ENCODE peak calls at places on chromosome 1, in ten cellular contexts. L is CD8-positive, alpha-beta memory T cell; C is HepG2; J is body of pancreas; N is CD8-positive, alpha-beta T cell; T is pancreas; D is cardiac muscle cell; X is stomach; F is mammary epithelial cell; I is tibial artery. M is an unnamed sample.
A peak's percentile ranks its signal among the peaks of the same experiment; 100 is the strongest.

GRCh38 chr1:59072017-59072947 is 224.6 kb upstream of the FGGY start:
- DNase-seq in L (no peak), C (no peak), J (no peak), N (no peak), T (no peak), D (peak; percentile 26), X (no peak), F (no peak), I (no peak), M (no peak)

GRCh38 chr1:68213843-68214242 is 18.5 kb downstream of the WLS start:
- DNase-seq in L (no peak), C (peak; percentile 3), J (peak; percentile 72), N (no peak), T (peak; percentile 54), D (peak; percentile 89), X (peak; percentile 55), F (peak; percentile 48), I (peak; percentile 83), M (peak; percentile 81)

GRCh38 chr1:203289281-203289981 is 15.9 kb upstream of the BTG2 start:
- DNase-seq in L (peak; percentile 84), C (no peak), J (no peak), N (peak; percentile 94), T (no peak), D (no peak), X (peak; percentile 56), F (no peak), I (no peak), M (no peak)

GRCh38 chr1:65422241-65423203 is 2.1 kb downstream of the LEPR start:
- DNase-seq in L (no peak), C (no peak), J (no peak), N (no peak), T (no peak), D (peak; percentile 45), X (no peak), F (peak; percentile 77), I (no peak), M (no peak)

GRCh38 chr1:3676581-3677410 is 24.5 kb downstream of the TP73 start:
- DNase-seq in L (no peak), C (no peak), J (no peak), N (peak; percentile 11), T (no peak), D (no peak), X (no peak), F (no peak), I (no peak), M (no peak)

GRCh38 chr1:31216016-31216415 is 23.7 kb downstream of the NKAIN1 start:
- DNase-seq in L (no peak), C (no peak), J (peak; percentile 60), N (no peak), T (peak; percentile 32), D (peak; percentile 77), X (peak; percentile 54), F (peak; percentile 7), I (no peak), M (no peak)

GRCh38 chr1:212749924-212750535 is 41.5 kb downstream of the NSL1 start:
- DNase-seq in L (no peak), C (peak; percentile 55), J (no peak), N (no peak), T (no peak), D (peak; percentile 87), X (no peak), F (peak; percentile 59), I (no peak), M (no peak)

GRCh38 chr1:5974631-5975030 is 17.6 kb downstream of the NPHP4 start:
- DNase-seq in L (no peak), C (no peak), J (no peak), N (no peak), T (no peak), D (no peak), X (no peak), F (no peak), I (no peak), M (no peak)

GRCh38 chr1:92958203-92958970 is 2.9 kb downstream of the DIPK1A start:
- DNase-seq in L (no peak), C (peak; percentile 62), J (no peak), N (no peak), T (no peak), D (no peak), X (no peak), F (no peak), I (no peak), M (no peak)

GRCh38 chr1:92961131-92961895 is at the start of gene DIPK1A:
- DNase-seq in L (peak; percentile 71), C (peak; percentile 50), J (peak; percentile 80), N (peak; percentile 84), T (peak; percentile 79), D (peak; percentile 86), X (peak; percentile 81), F (peak; percentile 68), I (peak; percentile 87), M (peak; percentile 63)

GRCh38 chr1:92965003-92965402 is 3.7 kb upstream of the DIPK1A start:
- DNase-seq in L (no peak), C (no peak), J (no peak), N (peak; percentile 71), T (no peak), D (no peak), X (no peak), F (no peak), I (no peak), M (no peak)

GRCh38 chr1:92960395-92961130 is 699 bp downstream of the DIPK1A start:
- DNase-seq in L (peak; percentile 42), C (peak; percentile 81), J (peak; percentile 70), N (peak; percentile 74), T (peak; percentile 73), D (peak; percentile 83), X (peak; percentile 68), F (peak; percentile 81), I (peak; percentile 84), M (peak; percentile 65)

DNA sequence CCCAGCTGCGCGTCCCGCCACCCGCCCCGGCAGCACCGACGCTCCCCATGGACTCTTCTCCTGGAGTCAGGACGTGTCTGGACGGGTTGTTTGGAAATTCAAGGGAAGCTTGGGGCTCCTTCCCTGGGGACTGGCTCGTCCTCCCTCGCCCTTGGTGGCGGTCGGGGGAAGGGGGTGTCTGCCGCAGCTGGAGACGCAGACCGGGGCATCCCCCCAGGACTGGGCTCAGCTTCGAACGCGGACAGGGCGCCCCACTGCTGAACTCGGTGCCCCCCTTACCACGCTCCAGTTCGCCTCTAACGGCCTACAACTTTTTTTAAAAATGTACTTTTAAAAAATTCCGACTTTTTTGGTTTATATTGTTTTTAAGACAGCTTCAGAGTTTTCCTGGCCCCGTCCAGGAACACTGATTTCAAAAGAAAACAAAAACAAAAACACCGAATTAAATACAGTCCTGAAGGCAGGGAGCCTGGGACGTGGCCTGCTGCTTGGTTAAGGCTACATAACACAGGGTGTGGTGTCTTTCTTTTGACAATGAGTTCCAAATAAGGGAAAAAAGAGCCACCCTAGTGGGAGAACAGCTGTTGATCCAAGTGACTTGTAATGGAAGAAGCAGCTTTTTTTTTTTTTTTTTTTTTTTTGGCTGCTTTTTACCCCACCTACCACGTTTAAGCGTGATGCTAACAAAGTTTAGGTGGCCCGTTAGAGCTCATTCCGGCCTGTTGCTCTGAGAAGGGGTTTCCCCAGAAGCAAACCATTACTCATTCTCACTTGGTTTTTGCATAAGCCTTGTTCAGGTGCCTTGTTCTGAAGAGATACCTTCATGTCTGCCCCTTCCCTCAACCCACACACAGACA is 862 bp upstream of the DIPK1A start:
- DNase-seq in L (peak; percentile 67), C (peak; percentile 22), J (peak; percentile 32), N (peak; percentile 85), T (peak; percentile 41), D (peak; percentile 74), X (peak; percentile 33), F (peak; percentile 83), I (peak; percentile 74), M (no peak)
- H3K4me3 ChIP-seq in L (peak overlapping the region; percentile 82), C (peak overlapping the region; percentile 89), J (peak overlapping the region; percentile 78), N (peak overlapping the region; percentile 77), T (peak overlapping the region; percentile 84), D (peak overlapping the region; percentile 56), X (peak overlapping the region; percentile 78), F (peak overlapping the region; percentile 70), I (peak overlapping the region; percentile 63), M (peak overlapping the region; percentile 81)

GRCh38 chr1:38727629-38728175 is 131.9 kb downstream of the RRAGC start:
- DNase-seq in L (no peak), C (no peak), J (no peak), N (no peak), T (no peak), D (no peak), X (no peak), F (no peak), I (no peak), M (no peak)

GRCh38 chr1:38724160-38725131 is 135.1 kb downstream of the RRAGC start:
- DNase-seq in L (no peak), C (no peak), J (no peak), N (no peak), T (no peak), D (no peak), X (peak; percentile 66), F (no peak), I (no peak), M (no peak)

GRCh38 chr1:38733761-38734160 is 125.8 kb downstream of the RRAGC start:
- DNase-seq in L (no peak), C (no peak), J (no peak), N (no peak), T (no peak), D (no peak), X (no peak), F (peak; percentile 48), I (no peak), M (no peak)

GRCh38 chr1:38730511-38731397 is 128.8 kb downstream of the RRAGC start:
- DNase-seq in L (no peak), C (no peak), J (no peak), N (no peak), T (no peak), D (peak; percentile 15), X (no peak), F (peak; percentile 88), I (no peak), M (no peak)

GRCh38 chr1:38728176-38728908 is 131.2 kb downstream of the RRAGC start:
- DNase-seq in L (no peak), C (no peak), J (peak; percentile 10), N (no peak), T (no peak), D (peak; percentile 97), X (peak; percentile 77), F (peak; percentile 7), I (peak; percentile 78), M (peak; percentile 60)
- H3K4me1 ChIP-seq in L (no peaks in the 10 kb centered on the region), C (no peaks in the 10 kb centered on the region), J (no peaks in the 10 kb centered on the region), N (no peaks in the 10 kb centered on the region), T (no peaks in the 10 kb centered on the region), D (no peaks in the 10 kb centered on the region), X (peaks cover 41% of the 10 kb centered on the region), F (peaks cover 10% of the 10 kb centered on the region), I (peaks cover 17% of the 10 kb centered on the region), M (peaks cover 14% of the 10 kb centered on the region)

DNA sequence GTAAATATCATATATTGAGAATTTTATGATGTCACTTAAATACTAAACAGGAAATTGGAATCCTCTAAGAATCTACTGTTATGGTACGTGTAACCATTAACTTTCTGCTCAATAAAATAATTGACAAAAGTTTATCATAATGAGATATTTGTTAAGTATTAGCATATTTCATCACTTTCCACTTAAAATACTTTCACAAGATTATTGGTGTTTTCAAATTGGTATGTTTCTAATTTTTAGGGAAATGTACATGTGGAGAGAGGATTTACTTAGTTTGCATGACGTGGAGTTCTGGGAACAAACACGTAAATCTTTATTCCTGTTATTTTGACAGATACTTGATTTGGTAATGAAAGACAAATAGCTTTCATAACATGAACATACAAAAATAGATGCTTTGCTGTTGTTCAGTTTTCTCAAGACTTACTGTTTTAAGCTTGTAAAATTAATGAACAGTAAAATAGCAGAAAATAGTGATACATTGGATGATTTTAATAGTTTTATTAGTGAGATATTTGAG is 1.6 kb downstream of the SRSF11 start:
- DNase-seq in L (no peak), C (no peak), J (no peak), N (no peak), T (no peak), D (no peak), X (no peak), F (no peak), I (no peak), M (no peak)
- H3K27ac ChIP-seq in L (peak overlapping the region; percentile 98), C (peak overlapping the region; percentile 97), J (peak overlapping the region; percentile 98), N (peak overlapping the region; percentile 97), T (no peak overlapping the region), D (peak overlapping the region; percentile 98), X (no peak overlapping the region), F (peak overlapping the region; percentile 90), I (peak overlapping the region; percentile 93), M (peak overlapping the region; percentile 93)

GRCh38 chr1:41516168-41516961 is 31.9 kb upstream of the EDN2 start:
- DNase-seq in L (peak; percentile 14), C (peak; percentile 55), J (peak; percentile 97), N (peak; percentile 46), T (peak; percentile 81), D (peak; percentile 93), X (peak; percentile 95), F (peak; percentile 71), I (peak; percentile 95), M (peak; percentile 89)
- H3K4me3 ChIP-seq in L (no peak overlapping the region), C (peak overlapping the region; percentile 16), J (no peak overlapping the region), N (no peak overlapping the region), T (peak overlapping the region; percentile 13), D (no peak overlapping the region), X (peak overlapping the region; percentile 42), F (peak overlapping the region; percentile 38), I (peak overlapping the region; percentile 50), M (peak overlapping the region; percentile 50)

M was measured in right atrium auricular region.